ENCODE peak calls at places on chromosomes 1 and 21, in six cellular contexts. One of them, this sample, is unnamed.

GRCh38 chr1:88683516-88683847 is 591 bp upstream of the PKN2 start:
- DNase-seq in activated CD8-positive, alpha-beta memory T cell treated with anti-CD3 and anti-CD28 coated beads, Interleukin-2, amount 50 U/mL, for 48 hours: peak; percentile 75
- DNase-seq in transverse colon: peak; percentile 56
- DNase-seq in ovary: peak; percentile 66
- DNase-seq in AG08395: peak; percentile 4
- DNase-seq in effector CD4-positive, alpha-beta T cell: peak; percentile 38
- DNase-seq in this sample: peak; percentile 45

GRCh38 chr1:39076127-39076798 is 50.1 kb downstream of the NDUFS5 start:
- DNase-seq in activated CD8-positive, alpha-beta memory T cell treated with anti-CD3 and anti-CD28 coated beads, Interleukin-2, amount 50 U/mL, for 48 hours: no peak
- DNase-seq in transverse colon: peak; percentile 57
- DNase-seq in ovary: peak; percentile 97
- DNase-seq in AG08395: peak; percentile 12
- DNase-seq in effector CD4-positive, alpha-beta T cell: no peak
- DNase-seq in this sample: no peak

GRCh38 chr1:210373878-210374599 is 45.3 kb downstream of the HHAT start:
- DNase-seq in activated CD8-positive, alpha-beta memory T cell treated with anti-CD3 and anti-CD28 coated beads, Interleukin-2, amount 50 U/mL, for 48 hours: peak; percentile 93
- DNase-seq in transverse colon: peak; percentile 63
- DNase-seq in ovary: no peak
- DNase-seq in AG08395: peak; percentile 75
- DNase-seq in effector CD4-positive, alpha-beta T cell: peak; percentile 26
- DNase-seq in this sample: peak; percentile 35

GRCh38 chr21:34204021-34204420 is 130.6 kb downstream of the MRPS6 start:
- DNase-seq in activated CD8-positive, alpha-beta memory T cell treated with anti-CD3 and anti-CD28 coated beads, Interleukin-2, amount 50 U/mL, for 48 hours: no peak
- DNase-seq in transverse colon: peak; percentile 31
- DNase-seq in ovary: no peak
- DNase-seq in AG08395: no peak
- DNase-seq in effector CD4-positive, alpha-beta T cell: no peak
- DNase-seq in this sample: no peak

GRCh38 chr1:56439610-56440264 is 139.6 kb downstream of the PLPP3 start:
- DNase-seq in activated CD8-positive, alpha-beta memory T cell treated with anti-CD3 and anti-CD28 coated beads, Interleukin-2, amount 50 U/mL, for 48 hours: no peak
- DNase-seq in transverse colon: no peak
- DNase-seq in ovary: no peak
- DNase-seq in AG08395: no peak
- DNase-seq in effector CD4-positive, alpha-beta T cell: no peak
- DNase-seq in this sample: no peak

GRCh38 chr1:8259498-8260290 is 58.2 kb upstream of the SLC45A1 start:
- DNase-seq in activated CD8-positive, alpha-beta memory T cell treated with anti-CD3 and anti-CD28 coated beads, Interleukin-2, amount 50 U/mL, for 48 hours: no peak
- DNase-seq in transverse colon: peak; percentile 68
- DNase-seq in ovary: peak; percentile 53
- DNase-seq in AG08395: peak; percentile 48
- DNase-seq in effector CD4-positive, alpha-beta T cell: no peak
- DNase-seq in this sample: no peak

GRCh38 chr1:25807480-25808390 is 7.7 kb downstream of the SELENON start:
- DNase-seq in activated CD8-positive, alpha-beta memory T cell treated with anti-CD3 and anti-CD28 coated beads, Interleukin-2, amount 50 U/mL, for 48 hours: no peak
- DNase-seq in transverse colon: no peak
- DNase-seq in ovary: no peak
- DNase-seq in AG08395: no peak
- DNase-seq in effector CD4-positive, alpha-beta T cell: no peak
- DNase-seq in this sample: no peak

GRCh38 chr1:89309828-89310227 is 37.2 kb upstream of the GBP5 start:
- DNase-seq in activated CD8-positive, alpha-beta memory T cell treated with anti-CD3 and anti-CD28 coated beads, Interleukin-2, amount 50 U/mL, for 48 hours: no peak
- DNase-seq in transverse colon: no peak
- DNase-seq in ovary: no peak
- DNase-seq in AG08395: no peak
- DNase-seq in effector CD4-positive, alpha-beta T cell: no peak
- DNase-seq in this sample: no peak

GRCh38 chr1:37238376-37239224 is 204.3 kb upstream of the GRIK3 start:
- DNase-seq in activated CD8-positive, alpha-beta memory T cell treated with anti-CD3 and anti-CD28 coated beads, Interleukin-2, amount 50 U/mL, for 48 hours: no peak
- DNase-seq in transverse colon: no peak
- DNase-seq in ovary: no peak
- DNase-seq in AG08395: no peak
- DNase-seq in effector CD4-positive, alpha-beta T cell: no peak
- DNase-seq in this sample: no peak

GRCh38 chr1:146036241-146036989 is 14.9 kb upstream of the HJV start:
- DNase-seq in activated CD8-positive, alpha-beta memory T cell treated with anti-CD3 and anti-CD28 coated beads, Interleukin-2, amount 50 U/mL, for 48 hours: no peak
- DNase-seq in transverse colon: no peak
- DNase-seq in ovary: no peak
- DNase-seq in AG08395: no peak
- DNase-seq in effector CD4-positive, alpha-beta T cell: no peak
- DNase-seq in this sample: no peak

GRCh38 chr21:46553993-46554392 is 50.9 kb downstream of the S100B start:
- DNase-seq in activated CD8-positive, alpha-beta memory T cell treated with anti-CD3 and anti-CD28 coated beads, Interleukin-2, amount 50 U/mL, for 48 hours: no peak
- DNase-seq in transverse colon: no peak
- DNase-seq in ovary: no peak
- DNase-seq in AG08395: no peak
- DNase-seq in effector CD4-positive, alpha-beta T cell: no peak
- DNase-seq in this sample: no peak

GRCh38 chr1:169546087-169546995 is 39.9 kb downstream of the F5 start:
- DNase-seq in activated CD8-positive, alpha-beta memory T cell treated with anti-CD3 and anti-CD28 coated beads, Interleukin-2, amount 50 U/mL, for 48 hours: no peak
- DNase-seq in transverse colon: peak; percentile 47
- DNase-seq in ovary: peak; percentile 31
- DNase-seq in AG08395: peak; percentile 27
- DNase-seq in effector CD4-positive, alpha-beta T cell: peak; percentile 56
- DNase-seq in this sample: peak; percentile 39

GRCh38 chr1:247209306-247209900 is 37.6 kb upstream of the ZNF124 start:
- DNase-seq in activated CD8-positive, alpha-beta memory T cell treated with anti-CD3 and anti-CD28 coated beads, Interleukin-2, amount 50 U/mL, for 48 hours: no peak
- DNase-seq in transverse colon: no peak
- DNase-seq in ovary: no peak
- DNase-seq in AG08395: peak; percentile 3
- DNase-seq in effector CD4-positive, alpha-beta T cell: no peak
- DNase-seq in this sample: no peak

GRCh38 chr21:17911628-17912027 is 92.5 kb upstream of the C21orf91 start:
- DNase-seq in activated CD8-positive, alpha-beta memory T cell treated with anti-CD3 and anti-CD28 coated beads, Interleukin-2, amount 50 U/mL, for 48 hours: no peak
- DNase-seq in transverse colon: no peak
- DNase-seq in ovary: no peak
- DNase-seq in AG08395: peak; percentile 36
- DNase-seq in effector CD4-positive, alpha-beta T cell: no peak
- DNase-seq in this sample: no peak

GRCh38 chr1:167620002-167620401 is 10.0 kb upstream of the RCSD1 start:
- DNase-seq in activated CD8-positive, alpha-beta memory T cell treated with anti-CD3 and anti-CD28 coated beads, Interleukin-2, amount 50 U/mL, for 48 hours: peak; percentile 15
- DNase-seq in transverse colon: no peak
- DNase-seq in ovary: no peak
- DNase-seq in AG08395: no peak
- DNase-seq in effector CD4-positive, alpha-beta T cell: no peak
- DNase-seq in this sample: no peak

GRCh38 chr21:44972821-44973220 is 33.0 kb downstream of the SLX9 start:
- DNase-seq in activated CD8-positive, alpha-beta memory T cell treated with anti-CD3 and anti-CD28 coated beads, Interleukin-2, amount 50 U/mL, for 48 hours: no peak
- DNase-seq in transverse colon: no peak
- DNase-seq in ovary: no peak
- DNase-seq in AG08395: no peak
- DNase-seq in effector CD4-positive, alpha-beta T cell: no peak
- DNase-seq in this sample: no peak

GRCh38 chr21:44352253-44352860 is 1.1 kb upstream of the TRPM2 start:
- DNase-seq in activated CD8-positive, alpha-beta memory T cell treated with anti-CD3 and anti-CD28 coated beads, Interleukin-2, amount 50 U/mL, for 48 hours: no peak
- DNase-seq in transverse colon: no peak
- DNase-seq in ovary: no peak
- DNase-seq in AG08395: no peak
- DNase-seq in effector CD4-positive, alpha-beta T cell: no peak
- DNase-seq in this sample: no peak

GRCh38 chr1:107785506-107786213 is 179.3 kb downstream of the VAV3 start:
- DNase-seq in activated CD8-positive, alpha-beta memory T cell treated with anti-CD3 and anti-CD28 coated beads, Interleukin-2, amount 50 U/mL, for 48 hours: no peak
- DNase-seq in transverse colon: no peak
- DNase-seq in ovary: no peak
- DNase-seq in AG08395: no peak
- DNase-seq in effector CD4-positive, alpha-beta T cell: no peak
- DNase-seq in this sample: no peak

GRCh38 chr1:22142315-22143064 is 407 bp downstream of the WNT4 start:
- DNase-seq in activated CD8-positive, alpha-beta memory T cell treated with anti-CD3 and anti-CD28 coated beads, Interleukin-2, amount 50 U/mL, for 48 hours: no peak
- DNase-seq in transverse colon: peak; percentile 28
- DNase-seq in ovary: peak; percentile 59
- DNase-seq in AG08395: peak; percentile 40
- DNase-seq in effector CD4-positive, alpha-beta T cell: no peak
- DNase-seq in this sample: no peak

GRCh38 chr1:101846820-101847219 is 149.9 kb downstream of the OLFM3 start:
- DNase-seq in activated CD8-positive, alpha-beta memory T cell treated with anti-CD3 and anti-CD28 coated beads, Interleukin-2, amount 50 U/mL, for 48 hours: no peak
- DNase-seq in transverse colon: no peak
- DNase-seq in ovary: no peak
- DNase-seq in AG08395: no peak
- DNase-seq in effector CD4-positive, alpha-beta T cell: no peak
- DNase-seq in this sample: no peak

GRCh38 chr1:192545781-192546521 is 29.6 kb upstream of the RGS1 start:
- DNase-seq in activated CD8-positive, alpha-beta memory T cell treated with anti-CD3 and anti-CD28 coated beads, Interleukin-2, amount 50 U/mL, for 48 hours: no peak
- DNase-seq in transverse colon: no peak
- DNase-seq in ovary: no peak
- DNase-seq in AG08395: no peak
- DNase-seq in effector CD4-positive, alpha-beta T cell: no peak
- DNase-seq in this sample: no peak

GRCh38 chr1:222106369-222106768 is 364.5 kb upstream of the DUSP10 start:
- DNase-seq in activated CD8-positive, alpha-beta memory T cell treated with anti-CD3 and anti-CD28 coated beads, Interleukin-2, amount 50 U/mL, for 48 hours: no peak
- DNase-seq in transverse colon: no peak
- DNase-seq in ovary: no peak
- DNase-seq in AG08395: no peak
- DNase-seq in effector CD4-positive, alpha-beta T cell: no peak
- DNase-seq in this sample: no peak

GRCh38 chr1:223031690-223032601 is 111.1 kb downstream of the TLR5 start:
- DNase-seq in activated CD8-positive, alpha-beta memory T cell treated with anti-CD3 and anti-CD28 coated beads, Interleukin-2, amount 50 U/mL, for 48 hours: no peak
- DNase-seq in transverse colon: no peak
- DNase-seq in ovary: no peak
- DNase-seq in AG08395: peak; percentile 79
- DNase-seq in effector CD4-positive, alpha-beta T cell: no peak
- DNase-seq in this sample: no peak

GRCh38 chr21:33289199-33289819 is 23.1 kb downstream of the IL10RB start:
- DNase-seq in activated CD8-positive, alpha-beta memory T cell treated with anti-CD3 and anti-CD28 coated beads, Interleukin-2, amount 50 U/mL, for 48 hours: no peak
- DNase-seq in transverse colon: no peak
- DNase-seq in ovary: no peak
- DNase-seq in AG08395: no peak
- DNase-seq in effector CD4-positive, alpha-beta T cell: no peak
- DNase-seq in this sample: no peak

GRCh38 chr1:41891403-41891896 is 27.3 kb downstream of the HIVEP3 start:
- DNase-seq in activated CD8-positive, alpha-beta memory T cell treated with anti-CD3 and anti-CD28 coated beads, Interleukin-2, amount 50 U/mL, for 48 hours: peak; percentile 74
- DNase-seq in transverse colon: peak; percentile 30
- DNase-seq in ovary: no peak
- DNase-seq in AG08395: no peak
- DNase-seq in effector CD4-positive, alpha-beta T cell: peak; percentile 42
- DNase-seq in this sample: peak; percentile 55

GRCh38 chr1:67213164-67213563 is 46.9 kb downstream of the IL23R start:
- DNase-seq in activated CD8-positive, alpha-beta memory T cell treated with anti-CD3 and anti-CD28 coated beads, Interleukin-2, amount 50 U/mL, for 48 hours: no peak
- DNase-seq in transverse colon: no peak
- DNase-seq in ovary: no peak
- DNase-seq in AG08395: peak; percentile 28
- DNase-seq in effector CD4-positive, alpha-beta T cell: no peak
- DNase-seq in this sample: no peak

GRCh38 chr1:14778882-14779594 is 180.6 kb downstream of the KAZN start:
- DNase-seq in activated CD8-positive, alpha-beta memory T cell treated with anti-CD3 and anti-CD28 coated beads, Interleukin-2, amount 50 U/mL, for 48 hours: peak; percentile 70
- DNase-seq in transverse colon: peak; percentile 30
- DNase-seq in ovary: no peak
- DNase-seq in AG08395: peak; percentile 57
- DNase-seq in effector CD4-positive, alpha-beta T cell: no peak
- DNase-seq in this sample: peak; percentile 2

GRCh38 chr1:41790351-41790750 is 128.4 kb downstream of the HIVEP3 start:
- DNase-seq in activated CD8-positive, alpha-beta memory T cell treated with anti-CD3 and anti-CD28 coated beads, Interleukin-2, amount 50 U/mL, for 48 hours: no peak
- DNase-seq in transverse colon: no peak
- DNase-seq in ovary: no peak
- DNase-seq in AG08395: no peak
- DNase-seq in effector CD4-positive, alpha-beta T cell: no peak
- DNase-seq in this sample: no peak

GRCh38 chr1:172887162-172887561 is 163.6 kb downstream of the TNFSF18 start:
- DNase-seq in activated CD8-positive, alpha-beta memory T cell treated with anti-CD3 and anti-CD28 coated beads, Interleukin-2, amount 50 U/mL, for 48 hours: no peak
- DNase-seq in transverse colon: no peak
- DNase-seq in ovary: no peak
- DNase-seq in AG08395: no peak
- DNase-seq in effector CD4-positive, alpha-beta T cell: no peak
- DNase-seq in this sample: no peak

GRCh38 chr1:211133393-211133840 is 531 bp downstream of the KCNH1 start:
- DNase-seq in activated CD8-positive, alpha-beta memory T cell treated with anti-CD3 and anti-CD28 coated beads, Interleukin-2, amount 50 U/mL, for 48 hours: no peak
- DNase-seq in transverse colon: no peak
- DNase-seq in ovary: no peak
- DNase-seq in AG08395: no peak
- DNase-seq in effector CD4-positive, alpha-beta T cell: peak; percentile 5
- DNase-seq in this sample: peak; percentile 3

This sample was measured in T-cell.